ENCODE peak calls at places on chromosomes 4 and X, in five cellular contexts. R, W, E, U and T are unnamed samples.

GRCh38 chr4:154982187-154983047 is 201.3 kb downstream of the RBM46 start:
- DNase-seq in R (peak), W (peak), E (peak), U (peak), T (no peak)

GRCh38 chrX:119252716-119253115 is 16.6 kb downstream of the PGRMC1 start:
- DNase-seq in W (no peak), E (no peak), R (no peak), U (no peak), T (no peak)

GRCh38 chr4:105092768-105093167 is 53.9 kb upstream of the TET2 start:
- DNase-seq in W (no peak), E (no peak), R (no peak), U (peak), T (no peak)

GRCh38 chr4:112418092-112418491 is 97.9 kb downstream of the NEUROG2 start:
- DNase-seq in W (no peak), U (no peak), E (no peak), R (no peak), T (no peak)

GRCh38 chr4:12562016-12562415 is 922.1 kb downstream of the RAB28 start:
- DNase-seq in U (no peak), W (no peak), E (no peak), R (no peak), T (no peak)

GRCh38 chr4:100023800-100024199 is 73.7 kb upstream of the H2AZ1 start:
- DNase-seq in E (no peak), U (no peak), W (no peak), R (no peak), T (no peak)

GRCh38 chr4:168183717-168184571 is 91.6 kb downstream of the ANXA10 start:
- DNase-seq in R (peak), W (peak), U (peak), E (no peak), T (peak)

GRCh38 chr4:144645102-144645469 is 870 bp upstream of the HHIP start:
- DNase-seq in E (no peak), R (no peak), W (no peak), U (no peak), T (no peak)

GRCh38 chr4:26145212-26145611 is 175.6 kb upstream of the RBPJ start:
- DNase-seq in E (no peak), R (no peak), U (no peak), W (no peak), T (no peak)

GRCh38 chr4:39933689-39934590 is 43.8 kb downstream of the PDS5A start:
- DNase-seq in U (peak), E (no peak), W (no peak), R (no peak), T (no peak)

GRCh38 chrX:133229361-133229760 is 11.2 kb upstream of the TFDP3 start:
- DNase-seq in U (peak), W (no peak), E (no peak), R (no peak), T (no peak)

GRCh38 chr4:186761281-186761897 is 37.7 kb upstream of the FAT1 start:
- DNase-seq in W (no peak), E (peak), U (no peak), R (no peak), T (no peak)

GRCh38 chr4:159271857-159272256 is 169.0 kb downstream of the RAPGEF2 start:
- DNase-seq in U (no peak), R (no peak), E (no peak), W (peak), T (no peak)

GRCh38 chr4:126470862-126471261 is 1156.1 kb downstream of the FAT4 start:
- DNase-seq in U (peak), R (no peak), W (no peak), E (no peak), T (no peak)

GRCh38 chr4:153495480-153496206 is 29.5 kb downstream of the TMEM131L start:
- DNase-seq in R (no peak), E (no peak), W (no peak), U (no peak), T (no peak)

GRCh38 chr4:189162073-189162789 is 778.4 kb upstream of the FRG1 start:
- DNase-seq in R (no peak), E (no peak), U (no peak), W (no peak), T (no peak)

GRCh38 chr4:14920759-14921313 is 81.4 kb upstream of the CPEB2 start:
- DNase-seq in E (no peak), W (peak), U (no peak), R (no peak), T (no peak)

GRCh38 chr4:149048451-149049143 is 606.4 kb upstream of the NR3C2 start:
- DNase-seq in E (no peak), W (no peak), U (no peak), R (no peak), T (no peak)

GRCh38 chr4:57763070-57763469 is 652.9 kb upstream of the IGFBP7 start:
- DNase-seq in W (peak), E (no peak), U (no peak), R (no peak), T (no peak)

GRCh38 chr4:125749354-125749753 is 434.6 kb downstream of the FAT4 start:
- DNase-seq in E (no peak), R (no peak), W (no peak), U (no peak), T (no peak)

GRCh38 chrX:110123331-110123782 is 120.4 kb downstream of the TMEM164 start:
- DNase-seq in W (no peak), R (no peak), E (no peak), U (no peak), T (no peak)

GRCh38 chrX:118239471-118239870 is 106.4 kb upstream of the WDR44 start:
- DNase-seq in U (peak), R (no peak), W (no peak), E (no peak), T (no peak)

GRCh38 chr4:113080050-113080449 is 30.6 kb downstream of the ANK2 start:
- DNase-seq in E (peak), W (no peak), U (peak), R (no peak), T (no peak)

GRCh38 chrX:68699960-68700746 is 52.7 kb downstream of the STARD8 start:
- DNase-seq in U (peak), W (peak), E (no peak), R (no peak), T (no peak)

GRCh38 chrX:774536-774935 is 143.9 kb downstream of the SHOX start:
- DNase-seq in R (no peak), W (no peak), E (no peak), U (no peak), T (no peak)

GRCh38 chr4:145546556-145546955 is 64.9 kb downstream of the SMAD1 start:
- DNase-seq in R (no peak), W (no peak), U (no peak), E (no peak), T (no peak)

GRCh38 chr4:14620567-14621138 is 381.6 kb upstream of the CPEB2 start:
- DNase-seq in E (no peak), R (no peak), U (no peak), W (no peak), T (no peak)

GRCh38 chr4:40425799-40426574 is 90.9 kb downstream of the CHRNA9 start:
- DNase-seq in R (no peak), U (no peak), E (no peak), W (no peak), T (no peak)

GRCh38 chr4:1194028-1194900 is 21.9 kb upstream of the SPON2 start:
- DNase-seq in E (peak), R (no peak), U (peak), W (no peak), T (no peak)

GRCh38 chr4:147430111-147430510 is 50.8 kb upstream of the EDNRA start:
- DNase-seq in U (no peak), E (no peak), R (no peak), W (no peak), T (no peak)

GRCh38 chr4:146368209-146368608 is 153.5 kb downstream of the SLC10A7 start:
- DNase-seq in R (no peak), W (no peak), U (no peak), E (no peak), T (no peak)

GRCh38 chrX:16469870-16470269 is 180.1 kb upstream of the S100G start:
- DNase-seq in W (peak), R (no peak), U (no peak), E (no peak), T (no peak)

GRCh38 chr4:181143241-181143854 is 1099.9 kb upstream of the TENM3 start:
- DNase-seq in W (peak), U (peak), E (peak), R (peak), T (peak)